ENCODE peak calls at places on chromosomes 1 and 21, in nine cellular contexts. I is K562, F is endothelial cell of umbilical vein, S is GM23338, A is upper lobe of left lung, G is spleen, K is GM12878, R is Panc1, T is prostate gland. X is an unnamed sample.
A peak's percentile ranks its signal among the peaks of the same experiment; 100 is the strongest.

GRCh38 chr21:46111193-46111571 is 13.3 kb downstream of the COL6A2 start:
- DNase-seq in S (no peak), T (peak; percentile 2), I (no peak), R (no peak), A (peak; percentile 14), F (no peak), G (no peak), K (no peak), X (peak; percentile 24)

GRCh38 chr1:201648066-201648910 is 109.4 kb downstream of the NAV1 start:
- DNase-seq in F (peak; percentile 56), K (no peak), R (no peak), G (no peak), S (peak; percentile 72), A (peak; percentile 36), I (peak; percentile 85), T (peak; percentile 13), X (no peak)

GRCh38 chr1:13965770-13966398 is 265.9 kb downstream of the PRDM2 start:
- DNase-seq in I (peak; percentile 58), S (peak; percentile 88), A (peak; percentile 30), T (peak; percentile 45), R (no peak), F (no peak), K (no peak), G (no peak), X (no peak)

GRCh38 chr1:78603206-78603605 is 17.0 kb upstream of the IFI44L start:
- DNase-seq in I (no peak), T (no peak), S (no peak), G (no peak), A (no peak), K (no peak), R (no peak), F (no peak), X (no peak)

GRCh38 chr1:220810179-220810653 is 23.5 kb downstream of the MTARC1 start:
- DNase-seq in G (peak; percentile 94), K (peak; percentile 8), R (peak; percentile 39), A (peak; percentile 81), F (peak; percentile 82), I (peak; percentile 82), T (peak; percentile 54), S (peak; percentile 91), X (peak; percentile 35)

GRCh38 chr1:12595839-12596821 is 21.9 kb downstream of the DHRS3 start:
- DNase-seq in S (peak; percentile 94), G (peak; percentile 90), F (peak; percentile 96), A (peak; percentile 91), R (no peak), T (peak; percentile 94), I (no peak), K (no peak), X (peak; percentile 97)

GRCh38 chr1:238738942-238739341 is 647.4 kb upstream of the CHRM3 start:
- DNase-seq in R (no peak), G (no peak), F (no peak), A (no peak), I (no peak), S (no peak), T (no peak), K (no peak), X (no peak)

GRCh38 chr1:58155418-58156123 is 391.0 kb downstream of the OMA1 start:
- DNase-seq in G (no peak), T (no peak), K (no peak), I (peak; percentile 57), F (no peak), A (no peak), R (no peak), S (peak; percentile 87), X (no peak)

GRCh38 chr1:162688931-162689330 is 56.7 kb downstream of the DDR2 start:
- DNase-seq in T (no peak), I (no peak), F (no peak), A (no peak), K (no peak), S (no peak), R (no peak), G (no peak), X (no peak)

GRCh38 chr1:162689745-162690671 is 57.7 kb downstream of the DDR2 start:
- DNase-seq in T (no peak), S (no peak), F (peak; percentile 54), R (no peak), I (no peak), K (no peak), A (no peak), G (no peak), X (no peak)

GRCh38 chr1:162690672-162691434 is 58.6 kb downstream of the DDR2 start:
- DNase-seq in G (no peak), K (no peak), S (peak; percentile 53), A (peak; percentile 29), F (peak; percentile 94), I (peak; percentile 33), R (peak; percentile 74), T (peak; percentile 68), X (peak; percentile 54)

GRCh38 chr1:162687870-162688269 is 55.6 kb downstream of the DDR2 start:
- DNase-seq in G (no peak), S (no peak), A (no peak), I (no peak), F (no peak), R (no peak), K (no peak), T (no peak), X (no peak)

DNA sequence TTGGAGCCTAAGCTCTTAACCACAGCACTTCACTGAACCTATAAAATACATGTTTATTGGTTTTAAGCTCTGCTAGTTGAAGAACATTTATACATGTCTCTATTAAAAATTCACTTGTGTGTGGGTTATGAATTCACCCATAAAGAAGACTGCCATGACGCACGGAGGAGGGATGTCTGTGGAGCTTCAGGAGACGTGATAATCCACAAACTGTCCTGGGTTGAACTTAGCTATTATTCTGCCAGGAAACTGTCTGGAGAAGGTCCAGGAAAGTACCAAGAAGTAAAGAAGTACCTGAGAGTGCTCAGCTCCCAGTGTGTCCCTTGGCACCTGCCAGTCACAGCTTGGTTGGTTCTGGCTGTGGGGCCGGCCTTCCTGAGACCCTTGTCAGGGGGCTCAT is 56.3 kb downstream of the DDR2 start:
- DNase-seq in T (peak; percentile 61), S (no peak), A (no peak), F (no peak), R (no peak), I (no peak), G (no peak), K (no peak), X (no peak)
- TF ChIP-seq POLR2AphosphoS5 in T (peak; percentile 58), S (no peak), A (no peak), F (no peak), R (no peak), I (no peak), G (no peak), K (no peak), X (no peak)

GRCh38 chr1:31579374-31579773 is 3.1 kb downstream of the TINAGL1 start:
- DNase-seq in G (no peak), T (no peak), R (no peak), S (no peak), I (no peak), K (no peak), A (no peak), F (peak; percentile 73), X (no peak)
- H3K4me3 ChIP-seq in G (peak overlapping the region; percentile 68), T (no peak overlapping the region), R (no peak overlapping the region), S (peak overlapping the region; percentile 37), I (no peak overlapping the region), K (no peak overlapping the region), A (peak overlapping the region; percentile 32), F (peak overlapping the region; percentile 61), X (peak overlapping the region; percentile 60)

GRCh38 chr1:172420385-172420784 is at the start of gene C1orf105:
- DNase-seq in S (no peak), A (no peak), I (no peak), F (no peak), R (no peak), G (no peak), T (no peak), K (no peak), X (no peak)

GRCh38 chr1:172417552-172417951 is 2.9 kb upstream of the C1orf105 start:
- DNase-seq in F (no peak), T (no peak), R (no peak), S (peak; percentile 28), K (no peak), A (no peak), G (no peak), I (no peak), X (no peak)

GRCh38 chr1:172425339-172425738 is 4.9 kb downstream of the C1orf105 start:
- DNase-seq in F (no peak), T (no peak), G (no peak), S (no peak), R (no peak), I (peak; percentile 80), A (no peak), K (no peak), X (no peak)

GRCh38 chr1:172423336-172423735 is 2.9 kb downstream of the C1orf105 start:
- DNase-seq in I (no peak), A (no peak), T (no peak), K (no peak), G (no peak), F (no peak), S (no peak), R (no peak), X (no peak)

GRCh38 chr1:172421974-172422604 is 1.6 kb downstream of the C1orf105 start:
- DNase-seq in F (no peak), R (no peak), G (no peak), T (no peak), K (no peak), I (no peak), A (no peak), S (no peak), X (no peak)
- TF ChIP-seq CTCF in F (no peak), R (no peak), G (no peak), T (no peak), K (no peak), I (no peak), A (no peak), S (no peak), X (no peak)

GRCh38 chr1:207866471-207867135 is 44.3 kb downstream of the CD34 start:
- DNase-seq in R (no peak), K (no peak), S (no peak), A (peak; percentile 70), T (peak; percentile 68), I (peak; percentile 45), F (no peak), G (no peak), X (peak; percentile 71)
- TF ChIP-seq POLR2AphosphoS5 in R (no peak), K (no peak), S (no peak), A (peak; percentile 26), T (peak; percentile 67), I (no peak), F (no peak), G (no peak), X (no peak)

GRCh38 chr1:92755541-92756351 is 29.2 kb downstream of the EVI5 start:
- DNase-seq in K (no peak), S (no peak), R (no peak), T (no peak), I (no peak), A (no peak), G (no peak), F (no peak), X (no peak)
- H3K4me3 ChIP-seq in K (no peak overlapping the region), S (no peak overlapping the region), R (no peak overlapping the region), T (no peak overlapping the region), I (no peak overlapping the region), A (no peak overlapping the region), G (no peak overlapping the region), F (no peak overlapping the region), X (no peak overlapping the region)

X was measured in breast epithelium.